ENCODE peak calls at places on chromosome 6, in six cellular contexts. One of them, this sample, is unnamed.
A peak's percentile ranks its signal among the peaks of the same experiment; 100 is the strongest.

GRCh38 chr6:113623124-113623523 is 234.0 kb upstream of the MARCKS start:
- DNase-seq in mesenchymal stem cell: no peak
- DNase-seq in gastrocnemius medialis: no peak
- DNase-seq in GM23248: no peak
- DNase-seq in cardiac muscle cell: no peak
- DNase-seq in DND-41: no peak
- DNase-seq in this sample: no peak

GRCh38 chr6:125957845-125958244 is 1.3 kb downstream of the HINT3 start:
- DNase-seq in mesenchymal stem cell: peak; percentile 65
- DNase-seq in gastrocnemius medialis: no peak
- DNase-seq in GM23248: peak; percentile 69
- DNase-seq in cardiac muscle cell: no peak
- DNase-seq in DND-41: no peak
- DNase-seq in this sample: no peak

GRCh38 chr6:162846723-162847122 is 118.9 kb downstream of the PACRG start:
- DNase-seq in mesenchymal stem cell: no peak
- DNase-seq in gastrocnemius medialis: no peak
- DNase-seq in GM23248: no peak
- DNase-seq in cardiac muscle cell: no peak
- DNase-seq in DND-41: no peak
- DNase-seq in this sample: no peak

GRCh38 chr6:21522773-21523490 is 70.6 kb upstream of the SOX4 start:
- DNase-seq in mesenchymal stem cell: no peak
- DNase-seq in gastrocnemius medialis: no peak
- DNase-seq in GM23248: no peak
- DNase-seq in cardiac muscle cell: no peak
- DNase-seq in DND-41: no peak
- DNase-seq in this sample: no peak

GRCh38 chr6:109117346-109118035 is 22.2 kb downstream of the CEP57L1 start:
- DNase-seq in mesenchymal stem cell: no peak
- DNase-seq in gastrocnemius medialis: no peak
- DNase-seq in GM23248: no peak
- DNase-seq in cardiac muscle cell: no peak
- DNase-seq in DND-41: no peak
- DNase-seq in this sample: no peak

GRCh38 chr6:13794184-13794583 is 20.2 kb downstream of the MCUR1 start:
- DNase-seq in mesenchymal stem cell: peak; percentile 44
- DNase-seq in gastrocnemius medialis: no peak
- DNase-seq in GM23248: peak; percentile 94
- DNase-seq in cardiac muscle cell: no peak
- DNase-seq in DND-41: peak; percentile 48
- DNase-seq in this sample: no peak

GRCh38 chr6:167444602-167445346 is 119.9 kb downstream of the TTLL2 start:
- DNase-seq in mesenchymal stem cell: no peak
- DNase-seq in gastrocnemius medialis: no peak
- DNase-seq in GM23248: no peak
- DNase-seq in cardiac muscle cell: no peak
- DNase-seq in DND-41: no peak
- DNase-seq in this sample: peak; percentile 34

GRCh38 chr6:28794175-28795002 is 129.4 kb downstream of the TRIM27 start:
- DNase-seq in mesenchymal stem cell: peak; percentile 61
- DNase-seq in gastrocnemius medialis: no peak
- DNase-seq in GM23248: peak; percentile 88
- DNase-seq in cardiac muscle cell: peak; percentile 72
- DNase-seq in DND-41: no peak
- DNase-seq in this sample: no peak

GRCh38 chr6:139028242-139028657 is 295 bp upstream of the ABRACL start:
- DNase-seq in mesenchymal stem cell: no peak
- DNase-seq in gastrocnemius medialis: no peak
- DNase-seq in GM23248: peak; percentile 72
- DNase-seq in cardiac muscle cell: no peak
- DNase-seq in DND-41: no peak
- DNase-seq in this sample: no peak

GRCh38 chr6:71886184-71887005 is at the start of gene RIMS1:
- DNase-seq in mesenchymal stem cell: peak; percentile 9
- DNase-seq in gastrocnemius medialis: no peak
- DNase-seq in GM23248: peak; percentile 57
- DNase-seq in cardiac muscle cell: peak; percentile 63
- DNase-seq in DND-41: no peak
- DNase-seq in this sample: no peak

GRCh38 chr6:102907181-102907580 is 1513.7 kb downstream of the GRIK2 start:
- DNase-seq in mesenchymal stem cell: no peak
- DNase-seq in gastrocnemius medialis: no peak
- DNase-seq in GM23248: no peak
- DNase-seq in cardiac muscle cell: no peak
- DNase-seq in DND-41: no peak
- DNase-seq in this sample: no peak

GRCh38 chr6:135173989-135174484 is 7.1 kb upstream of the MYB start:
- DNase-seq in mesenchymal stem cell: no peak
- DNase-seq in gastrocnemius medialis: no peak
- DNase-seq in GM23248: no peak
- DNase-seq in cardiac muscle cell: no peak
- DNase-seq in DND-41: no peak
- DNase-seq in this sample: no peak

GRCh38 chr6:161327360-161327953 is 53.6 kb upstream of the AGPAT4 start:
- DNase-seq in mesenchymal stem cell: peak; percentile 1
- DNase-seq in gastrocnemius medialis: no peak
- DNase-seq in GM23248: no peak
- DNase-seq in cardiac muscle cell: no peak
- DNase-seq in DND-41: no peak
- DNase-seq in this sample: no peak

GRCh38 chr6:42404494-42404893 is 47.2 kb downstream of the TRERF1 start:
- DNase-seq in mesenchymal stem cell: peak; percentile 76
- DNase-seq in gastrocnemius medialis: no peak
- DNase-seq in GM23248: peak; percentile 85
- DNase-seq in cardiac muscle cell: no peak
- DNase-seq in DND-41: no peak
- DNase-seq in this sample: no peak

GRCh38 chr6:22007469-22007868 is 289.4 kb downstream of the PRL start:
- DNase-seq in mesenchymal stem cell: no peak
- DNase-seq in gastrocnemius medialis: no peak
- DNase-seq in GM23248: no peak
- DNase-seq in cardiac muscle cell: no peak
- DNase-seq in DND-41: no peak
- DNase-seq in this sample: no peak

GRCh38 chr6:154412106-154412820 is 55.7 kb upstream of the IPCEF1 start:
- DNase-seq in mesenchymal stem cell: no peak
- DNase-seq in gastrocnemius medialis: no peak
- DNase-seq in GM23248: peak; percentile 25
- DNase-seq in cardiac muscle cell: no peak
- DNase-seq in DND-41: no peak
- DNase-seq in this sample: no peak

GRCh38 chr6:104306206-104306605 is 553.5 kb downstream of the HACE1 start:
- DNase-seq in mesenchymal stem cell: no peak
- DNase-seq in gastrocnemius medialis: no peak
- DNase-seq in GM23248: no peak
- DNase-seq in cardiac muscle cell: no peak
- DNase-seq in DND-41: no peak
- DNase-seq in this sample: no peak

GRCh38 chr6:44133003-44133931 is 5.9 kb downstream of the TMEM63B start:
- DNase-seq in mesenchymal stem cell: peak; percentile 56
- DNase-seq in gastrocnemius medialis: no peak
- DNase-seq in GM23248: peak; percentile 74
- DNase-seq in cardiac muscle cell: peak; percentile 65
- DNase-seq in DND-41: no peak
- DNase-seq in this sample: peak; percentile 61

GRCh38 chr6:74439412-74439811 is 743.4 kb downstream of the CD109 start:
- DNase-seq in mesenchymal stem cell: no peak
- DNase-seq in gastrocnemius medialis: no peak
- DNase-seq in GM23248: no peak
- DNase-seq in cardiac muscle cell: no peak
- DNase-seq in DND-41: no peak
- DNase-seq in this sample: no peak

GRCh38 chr6:56806368-56806767 is 148.5 kb upstream of the BEND6 start:
- DNase-seq in mesenchymal stem cell: no peak
- DNase-seq in gastrocnemius medialis: peak; percentile 26
- DNase-seq in GM23248: no peak
- DNase-seq in cardiac muscle cell: no peak
- DNase-seq in DND-41: no peak
- DNase-seq in this sample: no peak

GRCh38 chr6:157531169-157531985 is 150.4 kb downstream of the ZDHHC14 start:
- DNase-seq in mesenchymal stem cell: no peak
- DNase-seq in gastrocnemius medialis: peak; percentile 78
- DNase-seq in GM23248: no peak
- DNase-seq in cardiac muscle cell: no peak
- DNase-seq in DND-41: no peak
- DNase-seq in this sample: no peak

GRCh38 chr6:125314019-125314581 is 12.3 kb upstream of the HDDC2 start:
- DNase-seq in mesenchymal stem cell: peak; percentile 70
- DNase-seq in gastrocnemius medialis: peak; percentile 36
- DNase-seq in GM23248: peak; percentile 82
- DNase-seq in cardiac muscle cell: peak; percentile 81
- DNase-seq in DND-41: peak; percentile 45
- DNase-seq in this sample: peak; percentile 82

GRCh38 chr6:46491201-46491788 is at the start of gene RCAN2:
- DNase-seq in mesenchymal stem cell: peak; percentile 61
- DNase-seq in gastrocnemius medialis: peak; percentile 68
- DNase-seq in GM23248: peak; percentile 88
- DNase-seq in cardiac muscle cell: peak; percentile 92
- DNase-seq in DND-41: no peak
- DNase-seq in this sample: peak; percentile 74

GRCh38 chr6:113830140-113830539 is 27.0 kb upstream of the MARCKS start:
- DNase-seq in mesenchymal stem cell: no peak
- DNase-seq in gastrocnemius medialis: no peak
- DNase-seq in GM23248: no peak
- DNase-seq in cardiac muscle cell: no peak
- DNase-seq in DND-41: no peak
- DNase-seq in this sample: no peak

GRCh38 chr6:73969982-73970960 is 274.3 kb downstream of the CD109 start:
- DNase-seq in mesenchymal stem cell: peak; percentile 73
- DNase-seq in gastrocnemius medialis: no peak
- DNase-seq in GM23248: peak; percentile 78
- DNase-seq in cardiac muscle cell: peak; percentile 57
- DNase-seq in DND-41: no peak
- DNase-seq in this sample: no peak

GRCh38 chr6:127136786-127137185 is 18.3 kb downstream of the RSPO3 start:
- DNase-seq in mesenchymal stem cell: no peak
- DNase-seq in gastrocnemius medialis: no peak
- DNase-seq in GM23248: no peak
- DNase-seq in cardiac muscle cell: no peak
- DNase-seq in DND-41: no peak
- DNase-seq in this sample: no peak

GRCh38 chr6:156387472-156387871 is 389.7 kb upstream of the ARID1B start:
- DNase-seq in mesenchymal stem cell: no peak
- DNase-seq in gastrocnemius medialis: no peak
- DNase-seq in GM23248: no peak
- DNase-seq in cardiac muscle cell: no peak
- DNase-seq in DND-41: no peak
- DNase-seq in this sample: no peak

GRCh38 chr6:150169609-150170008 is 26.8 kb downstream of the PPP1R14C start:
- DNase-seq in mesenchymal stem cell: peak; percentile 32
- DNase-seq in gastrocnemius medialis: no peak
- DNase-seq in GM23248: peak; percentile 94
- DNase-seq in cardiac muscle cell: no peak
- DNase-seq in DND-41: no peak
- DNase-seq in this sample: no peak

DNA sequence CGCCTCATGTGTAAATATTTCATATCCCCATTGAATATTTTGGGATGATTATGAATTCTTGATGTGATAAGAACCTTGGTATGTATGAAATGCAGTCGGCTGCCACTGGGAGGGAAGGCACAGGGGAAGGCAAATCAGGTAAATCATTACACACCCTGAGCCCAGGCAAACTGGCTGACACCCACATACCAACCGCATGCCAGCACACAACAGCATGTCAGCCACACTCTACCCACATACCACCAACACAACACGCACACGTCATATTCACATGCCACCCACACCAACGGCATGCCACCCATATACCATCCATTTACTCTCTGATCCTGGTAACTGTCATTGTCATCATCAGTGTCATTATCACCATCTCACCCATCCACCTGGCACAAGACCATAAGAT is 28.3 kb upstream of the MDGA1 start:
- DNase-seq in mesenchymal stem cell: no peak
- DNase-seq in gastrocnemius medialis: no peak
- DNase-seq in GM23248: no peak
- DNase-seq in cardiac muscle cell: no peak
- DNase-seq in DND-41: no peak
- DNase-seq in this sample: no peak
- H3K27me3 ChIP-seq in mesenchymal stem cell: peaks cover 9% of the 10 kb centered on the region
- H3K27me3 ChIP-seq in gastrocnemius medialis: no peaks in the 10 kb centered on the region
- H3K27me3 ChIP-seq in GM23248: no peaks in the 10 kb centered on the region
- H3K27me3 ChIP-seq in cardiac muscle cell: no peaks in the 10 kb centered on the region
- H3K27me3 ChIP-seq in DND-41: no peaks in the 10 kb centered on the region
- H3K27me3 ChIP-seq in this sample: no peaks in the 10 kb centered on the region

DNA sequence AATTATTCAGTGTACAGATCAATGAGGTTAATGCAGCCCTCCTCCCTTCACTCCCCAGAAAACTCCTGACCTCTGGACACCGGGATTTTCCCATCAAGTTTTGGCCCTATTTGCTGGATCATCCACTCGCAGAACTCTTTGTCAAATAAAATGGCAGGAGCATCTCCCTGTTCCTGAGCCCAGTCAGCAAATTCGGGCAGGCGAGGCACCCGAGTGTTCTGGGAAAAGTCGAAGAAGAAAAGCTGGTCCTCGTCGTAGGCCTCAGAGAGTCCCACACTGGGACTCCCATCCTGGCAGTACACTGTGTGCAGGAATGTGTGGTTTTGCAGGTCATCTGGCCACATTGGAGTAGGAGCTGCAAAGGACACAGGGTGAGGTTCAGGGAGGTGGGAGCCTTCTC is 2.4 kb downstream of the HLA-DMA start:
- DNase-seq in mesenchymal stem cell: no peak
- DNase-seq in gastrocnemius medialis: no peak
- DNase-seq in GM23248: no peak
- DNase-seq in cardiac muscle cell: no peak
- DNase-seq in DND-41: no peak
- DNase-seq in this sample: no peak
- H3K4me1 ChIP-seq in mesenchymal stem cell: peaks cover 3% of the 10 kb centered on the region
- H3K4me1 ChIP-seq in gastrocnemius medialis: peaks cover 6% of the 10 kb centered on the region
- H3K4me1 ChIP-seq in GM23248: peaks cover 4% of the 10 kb centered on the region
- H3K4me1 ChIP-seq in cardiac muscle cell: no peaks in the 10 kb centered on the region
- H3K4me1 ChIP-seq in DND-41: peaks cover 7% of the 10 kb centered on the region
- H3K4me1 ChIP-seq in this sample: no peaks in the 10 kb centered on the region

DNA sequence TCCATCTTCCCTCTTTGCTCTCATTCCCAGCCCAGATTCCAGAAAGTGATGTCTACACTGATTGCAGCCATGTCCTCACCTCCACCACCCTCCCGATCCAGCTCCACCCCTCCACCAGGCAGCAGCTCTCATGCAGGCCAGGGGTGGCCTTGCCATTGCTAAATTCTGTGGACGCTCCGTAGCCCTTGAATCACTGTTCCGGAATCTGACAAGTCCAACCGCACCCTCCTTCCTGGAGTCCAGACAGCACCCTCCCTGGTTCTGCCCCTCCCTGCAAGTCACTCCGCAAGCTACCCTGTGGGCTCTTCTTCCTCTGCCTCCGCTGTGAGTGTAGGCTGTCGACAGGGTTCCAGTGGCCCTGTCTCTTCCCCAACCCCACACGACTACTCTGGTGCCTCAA is 26.2 kb downstream of the TNXB start:
- DNase-seq in mesenchymal stem cell: no peak
- DNase-seq in gastrocnemius medialis: peak; percentile 44
- DNase-seq in GM23248: peak; percentile 99
- DNase-seq in cardiac muscle cell: no peak
- DNase-seq in DND-41: no peak
- DNase-seq in this sample: peak; percentile 93
- H3K27me3 ChIP-seq in mesenchymal stem cell: no peaks in the 10 kb centered on the region
- H3K27me3 ChIP-seq in gastrocnemius medialis: no peaks in the 10 kb centered on the region
- H3K27me3 ChIP-seq in GM23248: no peaks in the 10 kb centered on the region
- H3K27me3 ChIP-seq in cardiac muscle cell: peaks cover 9% of the 10 kb centered on the region
- H3K27me3 ChIP-seq in DND-41: peaks cover 17% of the 10 kb centered on the region
- H3K27me3 ChIP-seq in this sample: no peaks in the 10 kb centered on the region

GRCh38 chr6:64520050-64520449 is 884.4 kb downstream of the PHF3 start:
- DNase-seq in mesenchymal stem cell: peak; percentile 95
- DNase-seq in gastrocnemius medialis: no peak
- DNase-seq in GM23248: peak; percentile 93
- DNase-seq in cardiac muscle cell: no peak
- DNase-seq in DND-41: no peak
- DNase-seq in this sample: no peak

GRCh38 chr6:64516393-64516792 is 880.8 kb downstream of the PHF3 start:
- DNase-seq in mesenchymal stem cell: no peak
- DNase-seq in gastrocnemius medialis: no peak
- DNase-seq in GM23248: no peak
- DNase-seq in cardiac muscle cell: no peak
- DNase-seq in DND-41: no peak
- DNase-seq in this sample: no peak
- H3K4me1 ChIP-seq in mesenchymal stem cell: no peaks in the 10 kb centered on the region
- H3K4me1 ChIP-seq in gastrocnemius medialis: no peaks in the 10 kb centered on the region
- H3K4me1 ChIP-seq in GM23248: peaks cover 11% of the 10 kb centered on the region
- H3K4me1 ChIP-seq in cardiac muscle cell: no peaks in the 10 kb centered on the region
- H3K4me1 ChIP-seq in DND-41: no peaks in the 10 kb centered on the region
- H3K4me1 ChIP-seq in this sample: no peaks in the 10 kb centered on the region

This sample was measured in right atrium auricular region.